ENCODE peak calls at places on chromosomes 3 and 15, in six cellular contexts. One of them, this sample, is unnamed.

GRCh38 chr3:69542265-69543079 is 156.6 kb upstream of the FRMD4B start:
- DNase-seq in adrenal gland: peak; percentile 21
- DNase-seq in NB4: no peak
- DNase-seq in A549: no peak
- DNase-seq in GM12878: no peak
- DNase-seq in body of pancreas: no peak
- DNase-seq in this sample: no peak

GRCh38 chr3:38317186-38317759 is 29.3 kb upstream of the XYLB start:
- DNase-seq in adrenal gland: no peak
- DNase-seq in NB4: no peak
- DNase-seq in A549: no peak
- DNase-seq in GM12878: no peak
- DNase-seq in body of pancreas: no peak
- DNase-seq in this sample: no peak

GRCh38 chr15:76979331-76979925 is 15.5 kb upstream of the PSTPIP1 start:
- DNase-seq in adrenal gland: no peak
- DNase-seq in NB4: no peak
- DNase-seq in A549: no peak
- DNase-seq in GM12878: no peak
- DNase-seq in body of pancreas: no peak
- DNase-seq in this sample: no peak

GRCh38 chr3:31210068-31210650 is 315.7 kb upstream of the GADL1 start:
- DNase-seq in adrenal gland: no peak
- DNase-seq in NB4: peak; percentile 66
- DNase-seq in A549: no peak
- DNase-seq in GM12878: no peak
- DNase-seq in body of pancreas: no peak
- DNase-seq in this sample: no peak

GRCh38 chr3:142618917-142619401 is 22.8 kb downstream of the PLS1 start:
- DNase-seq in adrenal gland: no peak
- DNase-seq in NB4: no peak
- DNase-seq in A549: peak; percentile 50
- DNase-seq in GM12878: no peak
- DNase-seq in body of pancreas: peak; percentile 19
- DNase-seq in this sample: no peak

GRCh38 chr3:131033480-131034080 is 6.9 kb downstream of the NEK11 start:
- DNase-seq in adrenal gland: no peak
- DNase-seq in NB4: peak; percentile 63
- DNase-seq in A549: peak; percentile 14
- DNase-seq in GM12878: no peak
- DNase-seq in body of pancreas: no peak
- DNase-seq in this sample: no peak

GRCh38 chr3:146638718-146639117 is 33.6 kb upstream of the PLSCR5 start:
- DNase-seq in adrenal gland: no peak
- DNase-seq in NB4: no peak
- DNase-seq in A549: peak; percentile 3
- DNase-seq in GM12878: no peak
- DNase-seq in body of pancreas: no peak
- DNase-seq in this sample: no peak

GRCh38 chr15:50576156-50576555 is 29.7 kb upstream of the USP50 start:
- DNase-seq in adrenal gland: no peak
- DNase-seq in NB4: no peak
- DNase-seq in A549: no peak
- DNase-seq in GM12878: no peak
- DNase-seq in body of pancreas: no peak
- DNase-seq in this sample: no peak

GRCh38 chr15:38217181-38217580 is 35.5 kb upstream of the SPRED1 start:
- DNase-seq in adrenal gland: no peak
- DNase-seq in NB4: peak; percentile 5
- DNase-seq in A549: no peak
- DNase-seq in GM12878: no peak
- DNase-seq in body of pancreas: no peak
- DNase-seq in this sample: no peak

GRCh38 chr15:80850941-80851451 is 71.8 kb downstream of the CEMIP start:
- DNase-seq in adrenal gland: no peak
- DNase-seq in NB4: no peak
- DNase-seq in A549: no peak
- DNase-seq in GM12878: no peak
- DNase-seq in body of pancreas: no peak
- DNase-seq in this sample: no peak

GRCh38 chr3:9183811-9184463 is 65.5 kb downstream of the SRGAP3 start:
- DNase-seq in adrenal gland: no peak
- DNase-seq in NB4: no peak
- DNase-seq in A549: no peak
- DNase-seq in GM12878: no peak
- DNase-seq in body of pancreas: no peak
- DNase-seq in this sample: no peak

GRCh38 chr3:18432752-18433151 is 7.6 kb upstream of the SATB1 start:
- DNase-seq in adrenal gland: no peak
- DNase-seq in NB4: no peak
- DNase-seq in A549: no peak
- DNase-seq in GM12878: no peak
- DNase-seq in body of pancreas: no peak
- DNase-seq in this sample: no peak

GRCh38 chr3:38029400-38030125 is at the start of gene PLCD1:
- DNase-seq in adrenal gland: peak; percentile 69
- DNase-seq in NB4: no peak
- DNase-seq in A549: peak; percentile 36
- DNase-seq in GM12878: no peak
- DNase-seq in body of pancreas: peak; percentile 74
- DNase-seq in this sample: no peak

GRCh38 chr15:76730262-76730661 is 174.9 kb downstream of the SCAPER start:
- DNase-seq in adrenal gland: no peak
- DNase-seq in NB4: no peak
- DNase-seq in A549: no peak
- DNase-seq in GM12878: no peak
- DNase-seq in body of pancreas: no peak
- DNase-seq in this sample: no peak

GRCh38 chr3:143885803-143886427 is 37.6 kb upstream of the SLC9A9 start:
- DNase-seq in adrenal gland: peak; percentile 18
- DNase-seq in NB4: peak; percentile 53
- DNase-seq in A549: peak; percentile 18
- DNase-seq in GM12878: peak; percentile 15
- DNase-seq in body of pancreas: peak; percentile 38
- DNase-seq in this sample: no peak

GRCh38 chr3:117144832-117145231 is 435.3 kb downstream of the TUSC7 start:
- DNase-seq in adrenal gland: no peak
- DNase-seq in NB4: no peak
- DNase-seq in A549: no peak
- DNase-seq in GM12878: no peak
- DNase-seq in body of pancreas: no peak
- DNase-seq in this sample: no peak

GRCh38 chr15:55709458-55709857 is 33.5 kb downstream of the PRTG start:
- DNase-seq in adrenal gland: no peak
- DNase-seq in NB4: no peak
- DNase-seq in A549: no peak
- DNase-seq in GM12878: no peak
- DNase-seq in body of pancreas: no peak
- DNase-seq in this sample: no peak
- TF ChIP-seq POLR2A in adrenal gland: no peak
- TF ChIP-seq POLR2A in NB4: no peak
- TF ChIP-seq POLR2A in A549: no peak
- TF ChIP-seq POLR2A in GM12878: no peak
- TF ChIP-seq POLR2A in body of pancreas: no peak
- TF ChIP-seq POLR2A in this sample: no peak

GRCh38 chr15:63441266-63441665 is 59.6 kb upstream of the CA12 start:
- DNase-seq in adrenal gland: no peak
- DNase-seq in NB4: no peak
- DNase-seq in A549: no peak
- DNase-seq in GM12878: no peak
- DNase-seq in body of pancreas: no peak
- DNase-seq in this sample: no peak
- TF ChIP-seq POLR2A in adrenal gland: no peak
- TF ChIP-seq POLR2A in NB4: no peak
- TF ChIP-seq POLR2A in A549: no peak
- TF ChIP-seq POLR2A in GM12878: no peak
- TF ChIP-seq POLR2A in body of pancreas: no peak
- TF ChIP-seq POLR2A in this sample: no peak

DNA sequence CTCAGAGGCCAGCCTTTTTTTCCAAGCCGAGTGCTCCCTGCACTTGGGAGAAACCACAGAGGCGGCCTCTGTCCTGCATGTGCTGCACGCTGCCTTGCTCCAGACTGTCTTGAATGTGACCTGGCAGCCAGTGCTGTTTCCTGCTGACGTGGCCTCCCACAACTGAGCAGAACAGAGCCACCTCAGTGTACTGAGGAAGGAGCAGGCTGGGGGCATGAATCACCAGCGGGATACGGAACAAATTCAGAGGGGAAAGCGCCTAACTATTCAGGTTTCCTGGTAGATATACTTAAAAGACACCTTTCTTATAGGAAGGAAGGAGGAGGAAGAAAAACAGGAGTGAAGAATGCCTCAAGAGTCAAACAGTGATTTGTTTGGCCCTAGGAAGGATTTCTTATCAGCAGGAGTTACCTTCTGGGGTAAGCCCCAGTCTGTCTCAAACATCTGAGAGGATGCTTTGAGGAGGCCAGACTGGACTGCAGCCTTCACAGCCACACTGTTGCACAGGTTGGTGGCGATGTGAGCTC is 114.0 kb downstream of the FNDC3B start:
- DNase-seq in adrenal gland: peak; percentile 90
- DNase-seq in NB4: peak; percentile 80
- DNase-seq in A549: peak; percentile 26
- DNase-seq in GM12878: no peak
- DNase-seq in body of pancreas: peak; percentile 93
- DNase-seq in this sample: no peak
- TF ChIP-seq POLR2A in adrenal gland: no peak
- TF ChIP-seq POLR2A in NB4: no peak
- TF ChIP-seq POLR2A in A549: no peak
- TF ChIP-seq POLR2A in GM12878: no peak
- TF ChIP-seq POLR2A in body of pancreas: no peak
- TF ChIP-seq POLR2A in this sample: no peak

DNA sequence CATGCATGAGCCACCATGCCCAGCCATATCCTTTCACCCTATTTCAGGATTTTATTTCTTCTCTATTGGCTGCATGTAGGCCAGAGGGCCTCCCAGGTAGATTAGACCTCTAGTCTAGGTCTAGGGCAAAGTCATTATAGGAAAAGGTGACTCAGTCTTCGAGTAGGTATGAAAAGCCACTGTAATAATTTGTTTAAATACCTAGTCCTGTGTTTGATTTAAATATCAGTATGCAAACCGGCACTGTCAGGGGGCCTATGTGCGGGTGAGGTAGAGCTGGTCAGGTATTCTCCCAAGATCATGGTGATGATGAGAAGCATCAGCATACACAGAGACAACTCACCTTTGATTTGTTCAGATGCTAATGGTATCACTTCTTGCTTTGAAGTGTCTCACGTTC is 101.4 kb upstream of the UMPS start:
- DNase-seq in adrenal gland: no peak
- DNase-seq in NB4: no peak
- DNase-seq in A549: no peak
- DNase-seq in GM12878: no peak
- DNase-seq in body of pancreas: no peak
- DNase-seq in this sample: no peak
- TF ChIP-seq POLR2A in adrenal gland: no peak
- TF ChIP-seq POLR2A in NB4: no peak
- TF ChIP-seq POLR2A in A549: no peak
- TF ChIP-seq POLR2A in GM12878: no peak
- TF ChIP-seq POLR2A in body of pancreas: no peak
- TF ChIP-seq POLR2A in this sample: no peak

GRCh38 chr15:74843445-74843828 is 481 bp upstream of the ULK3 start:
- DNase-seq in adrenal gland: no peak
- DNase-seq in NB4: no peak
- DNase-seq in A549: no peak
- DNase-seq in GM12878: no peak
- DNase-seq in body of pancreas: no peak
- DNase-seq in this sample: no peak

GRCh38 chr15:74841761-74842385 is 1.1 kb downstream of the ULK3 start:
- DNase-seq in adrenal gland: no peak
- DNase-seq in NB4: no peak
- DNase-seq in A549: no peak
- DNase-seq in GM12878: no peak
- DNase-seq in body of pancreas: no peak
- DNase-seq in this sample: no peak

GRCh38 chr15:74840851-74841760 is 1.9 kb downstream of the ULK3 start:
- DNase-seq in adrenal gland: no peak
- DNase-seq in NB4: no peak
- DNase-seq in A549: no peak
- DNase-seq in GM12878: no peak
- DNase-seq in body of pancreas: no peak
- DNase-seq in this sample: no peak

GRCh38 chr15:74843891-74844299 is 939 bp upstream of the ULK3 start:
- DNase-seq in adrenal gland: no peak
- DNase-seq in NB4: peak; percentile 33
- DNase-seq in A549: no peak
- DNase-seq in GM12878: no peak
- DNase-seq in body of pancreas: no peak
- DNase-seq in this sample: no peak

GRCh38 chr15:74842581-74843444 is at the start of gene ULK3:
- DNase-seq in adrenal gland: peak; percentile 92
- DNase-seq in NB4: peak; percentile 96
- DNase-seq in A549: peak; percentile 96
- DNase-seq in GM12878: no peak
- DNase-seq in body of pancreas: peak; percentile 94
- DNase-seq in this sample: no peak
- TF ChIP-seq POLR2A in adrenal gland: peak; percentile 45
- TF ChIP-seq POLR2A in NB4: peak; percentile 83
- TF ChIP-seq POLR2A in A549: peak; percentile 88
- TF ChIP-seq POLR2A in GM12878: peak; percentile 75
- TF ChIP-seq POLR2A in body of pancreas: peak; percentile 61
- TF ChIP-seq POLR2A in this sample: no peak

GRCh38 chr3:28348637-28349396 is at the start of the genes AZI2 and ZCWPW2:
- DNase-seq in adrenal gland: peak; percentile 98
- DNase-seq in NB4: peak; percentile 96
- DNase-seq in A549: peak; percentile 60
- DNase-seq in GM12878: peak; percentile 74
- DNase-seq in body of pancreas: peak; percentile 98
- DNase-seq in this sample: peak; percentile 97
- TF ChIP-seq POLR2A in adrenal gland: peak; percentile 71
- TF ChIP-seq POLR2A in NB4: peak; percentile 64
- TF ChIP-seq POLR2A in A549: peak; percentile 48
- TF ChIP-seq POLR2A in GM12878: peak; percentile 88
- TF ChIP-seq POLR2A in body of pancreas: peak; percentile 90
- TF ChIP-seq POLR2A in this sample: no peak

GRCh38 chr3:128879991-128880390 is 571 bp downstream of the ACAD9 start:
- DNase-seq in adrenal gland: no peak
- DNase-seq in NB4: no peak
- DNase-seq in A549: peak; percentile 17
- DNase-seq in GM12878: no peak
- DNase-seq in body of pancreas: no peak
- DNase-seq in this sample: no peak

GRCh38 chr3:128879125-128879969 is at the start of gene ACAD9:
- DNase-seq in adrenal gland: peak; percentile 98
- DNase-seq in NB4: peak; percentile 98
- DNase-seq in A549: peak; percentile 95
- DNase-seq in GM12878: peak; percentile 97
- DNase-seq in body of pancreas: peak; percentile 98
- DNase-seq in this sample: peak; percentile 99

GRCh38 chr3:128881576-128881975 is 2.2 kb downstream of the ACAD9 start:
- DNase-seq in adrenal gland: no peak
- DNase-seq in NB4: no peak
- DNase-seq in A549: no peak
- DNase-seq in GM12878: no peak
- DNase-seq in body of pancreas: no peak
- DNase-seq in this sample: no peak

GRCh38 chr3:128878011-128878457 is 1.4 kb upstream of the ACAD9 start:
- DNase-seq in adrenal gland: no peak
- DNase-seq in NB4: no peak
- DNase-seq in A549: no peak
- DNase-seq in GM12878: no peak
- DNase-seq in body of pancreas: no peak
- DNase-seq in this sample: no peak

GRCh38 chr3:128878556-128879124 is 780 bp upstream of the ACAD9 start:
- DNase-seq in adrenal gland: peak; percentile 27
- DNase-seq in NB4: peak; percentile 71
- DNase-seq in A549: peak; percentile 14
- DNase-seq in GM12878: peak; percentile 8
- DNase-seq in body of pancreas: peak; percentile 15
- DNase-seq in this sample: no peak
- TF ChIP-seq POLR2A in adrenal gland: no peak
- TF ChIP-seq POLR2A in NB4: no peak
- TF ChIP-seq POLR2A in A549: no peak
- TF ChIP-seq POLR2A in GM12878: no peak
- TF ChIP-seq POLR2A in body of pancreas: no peak
- TF ChIP-seq POLR2A in this sample: no peak

This sample was measured in vagina.